ENCODE peak calls at places on chromosomes 4 and X, in nine cellular contexts. B is adrenal gland; S is choroid plexus epithelial cell; E is fibroblast of lung; H is BJ; M is CD8-positive, alpha-beta T cell; F is astrocyte; T is tibial artery; O is prostate gland. U is an unnamed sample.

GRCh38 chr4:170853422-170854021 is 763.8 kb upstream of the AADAT start:
- DNase-seq in B (peak; percentile 44), S (peak; percentile 78), E (peak; percentile 3), H (no peak), M (no peak), F (no peak), T (peak; percentile 55), O (peak; percentile 10), U (no peak)

GRCh38 chr4:83054928-83055327 is 19.9 kb downstream of the COPS4 start:
- DNase-seq in B (no peak), S (peak; percentile 59), E (peak; percentile 13), H (no peak), M (no peak), F (no peak), T (no peak), O (no peak), U (peak; percentile 60)

GRCh38 chr4:2849267-2850140 is 5.9 kb downstream of the ADD1 start:
- DNase-seq in B (no peak), S (peak; percentile 69), E (no peak), H (no peak), M (no peak), F (no peak), T (no peak), O (no peak), U (peak; percentile 68)

GRCh38 chr4:140037353-140038030 is 116.5 kb downstream of the MAML3 start:
- DNase-seq in B (no peak), S (peak; percentile 94), E (peak; percentile 97), H (peak; percentile 66), M (no peak), F (peak; percentile 97), T (no peak), O (no peak), U (peak; percentile 90)

GRCh38 chr4:102217345-102217744 is 127.9 kb downstream of the SLC39A8 start:
- DNase-seq in B (no peak), S (peak; percentile 7), E (no peak), H (no peak), M (no peak), F (no peak), T (no peak), O (peak; percentile 8), U (no peak)

GRCh38 chr4:10715135-10715534 is 30.6 kb upstream of the CLNK start:
- DNase-seq in B (no peak), S (no peak), E (no peak), H (no peak), M (no peak), F (no peak), T (no peak), O (no peak), U (no peak)

GRCh38 chr4:111494471-111494870 is 650.8 kb upstream of the FAM241A start:
- DNase-seq in B (no peak), S (peak; percentile 24), E (peak; percentile 89), H (no peak), M (no peak), F (peak; percentile 86), T (no peak), O (no peak), U (no peak)

GRCh38 chrX:135974279-135974856 is 580 bp upstream of the MMGT1 start:
- DNase-seq in B (peak; percentile 75), S (peak; percentile 80), E (peak; percentile 60), H (no peak), M (peak; percentile 65), F (peak; percentile 22), T (peak; percentile 85), O (peak; percentile 63), U (peak; percentile 78)

GRCh38 chr4:2535386-2536192 is 858 bp upstream of the FAM193A start:
- DNase-seq in B (peak; percentile 91), S (peak; percentile 37), E (peak; percentile 36), H (no peak), M (peak; percentile 20), F (peak; percentile 11), T (peak; percentile 76), O (peak; percentile 12), U (peak; percentile 72)

GRCh38 chrX:31036895-31037294 is 34.9 kb downstream of the FTHL17 start:
- DNase-seq in B (peak; percentile 65), S (peak; percentile 68), E (peak; percentile 45), H (no peak), M (no peak), F (peak; percentile 12), T (peak; percentile 64), O (peak; percentile 3), U (peak; percentile 34)

GRCh38 chr4:52566136-52567031 is 92.7 kb downstream of the USP46 start:
- DNase-seq in B (no peak), S (no peak), E (no peak), H (no peak), M (no peak), F (no peak), T (no peak), O (no peak), U (peak; percentile 29)

GRCh38 chrX:77346859-77347258 is 100.3 kb upstream of the FGF16 start:
- DNase-seq in B (no peak), S (no peak), E (no peak), H (no peak), M (no peak), F (no peak), T (no peak), O (no peak), U (no peak)

GRCh38 chr4:153233761-153234371 is 29.6 kb downstream of the TRIM2 start:
- DNase-seq in B (peak; percentile 51), S (peak; percentile 85), E (peak; percentile 97), H (peak; percentile 92), M (no peak), F (peak; percentile 97), T (no peak), O (peak; percentile 57), U (peak; percentile 92)

GRCh38 chrX:14228611-14229010 is 198.9 kb upstream of the GEMIN8 start:
- DNase-seq in B (no peak), S (no peak), E (peak; percentile 0), H (no peak), M (no peak), F (no peak), T (no peak), O (no peak), U (peak; percentile 50)

GRCh38 chr4:185879666-185880312 is 67.8 kb upstream of the SORBS2 start:
- DNase-seq in B (no peak), S (no peak), E (no peak), H (no peak), M (no peak), F (no peak), T (no peak), O (no peak), U (no peak)

GRCh38 chrX:13093489-13094140 is 49.2 kb upstream of the FAM9C start:
- DNase-seq in B (no peak), S (no peak), E (no peak), H (no peak), M (no peak), F (no peak), T (no peak), O (no peak), U (no peak)

GRCh38 chrX:13088155-13088485 is 43.7 kb upstream of the FAM9C start:
- DNase-seq in B (no peak), S (no peak), E (no peak), H (no peak), M (no peak), F (no peak), T (no peak), O (no peak), U (no peak)

GRCh38 chrX:13090261-13091110 is 46.1 kb upstream of the FAM9C start:
- DNase-seq in B (peak; percentile 24), S (peak; percentile 83), E (no peak), H (no peak), M (no peak), F (no peak), T (no peak), O (no peak), U (peak; percentile 45)

GRCh38 chrX:13092455-13092941 is 48.1 kb upstream of the FAM9C start:
- DNase-seq in B (peak; percentile 35), S (no peak), E (no peak), H (no peak), M (peak; percentile 57), F (no peak), T (no peak), O (no peak), U (no peak)

GRCh38 chrX:13091111-13091765 is 46.8 kb upstream of the FAM9C start:
- DNase-seq in B (no peak), S (peak; percentile 60), E (no peak), H (no peak), M (no peak), F (no peak), T (no peak), O (no peak), U (no peak)
- H3K4me3 ChIP-seq in B (no peak overlapping the region), S (no peak overlapping the region), E (no peak overlapping the region), H (no peak overlapping the region), M (peak overlapping the region; percentile 22), F (no peak overlapping the region), T (no peak overlapping the region), O (no peak overlapping the region), U (no peak overlapping the region)

DNA sequence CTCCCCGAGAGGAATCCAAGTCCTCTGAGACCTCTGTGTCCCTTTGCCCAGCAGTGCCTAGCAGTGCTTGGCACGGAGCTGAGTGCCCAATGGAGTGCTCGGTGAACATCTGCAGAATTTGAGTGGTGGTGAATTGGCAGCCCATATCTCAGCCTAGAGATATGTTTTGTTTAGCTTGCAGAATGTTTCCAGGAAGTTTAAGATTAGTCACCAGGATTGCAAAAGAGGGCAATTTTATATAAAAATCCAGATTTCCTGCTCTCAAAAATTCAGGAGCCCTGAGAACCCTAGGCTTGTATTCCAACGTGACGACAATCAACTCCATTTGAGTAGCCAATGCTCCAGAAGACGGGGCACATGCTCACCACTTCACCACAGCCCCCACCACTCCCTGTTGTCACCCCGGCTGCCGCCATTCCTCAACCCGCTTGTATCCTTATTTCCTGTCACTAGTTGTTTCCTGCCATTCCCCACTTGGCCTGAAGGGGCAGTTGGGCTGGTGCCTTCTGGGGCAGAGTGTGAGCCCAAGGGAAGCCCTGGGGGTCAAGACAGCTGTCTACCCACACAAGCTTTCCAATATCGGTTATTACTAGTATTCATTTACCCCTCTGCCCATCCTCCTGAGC is 116.9 kb downstream of the EFNB1 start:
- DNase-seq in B (no peak), S (peak; percentile 70), E (peak; percentile 58), H (no peak), M (no peak), F (peak; percentile 48), T (no peak), O (no peak), U (peak; percentile 25)
- TF ChIP-seq CTCF in B (no peak), S (peak; percentile 54), E (peak; percentile 54), H (peak; percentile 33), M (no peak), F (peak; percentile 22), T (no peak), O (no peak), U (peak; percentile 12)

DNA sequence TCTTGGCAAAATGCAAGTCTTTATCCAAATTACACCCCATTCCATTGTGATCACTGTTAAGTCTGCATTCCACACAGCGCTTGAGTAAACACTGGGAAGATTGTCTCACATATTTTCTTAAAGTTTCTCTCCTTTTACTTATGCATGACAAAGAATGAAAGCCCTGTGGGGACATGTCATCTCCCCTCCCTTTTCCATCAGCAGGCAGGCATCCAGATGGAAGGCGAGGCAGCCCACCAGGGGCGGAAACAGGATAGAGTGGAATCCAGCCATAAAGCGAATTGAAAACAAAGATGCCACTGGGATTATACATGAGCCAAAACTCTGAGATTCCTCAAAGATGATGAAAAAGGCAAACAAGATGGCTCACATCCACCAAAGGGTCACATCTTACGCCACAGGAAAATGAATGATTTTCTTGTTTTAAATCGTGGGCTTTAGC is 78.2 kb downstream of the AFAP1 start:
- DNase-seq in B (no peak), S (peak; percentile 90), E (peak; percentile 99), H (peak; percentile 96), M (no peak), F (peak; percentile 99), T (no peak), O (no peak), U (peak; percentile 89)
- H3K4me3 ChIP-seq in B (no peak overlapping the region), S (no peak overlapping the region), E (no peak overlapping the region), H (no peak overlapping the region), M (no peak overlapping the region), F (no peak overlapping the region), T (no peak overlapping the region), O (no peak overlapping the region), U (no peak overlapping the region)

GRCh38 chr4:75048208-75048879 is 115.4 kb downstream of the PARM1 start:
- DNase-seq in B (no peak), S (no peak), E (no peak), H (no peak), M (no peak), F (no peak), T (no peak), O (no peak), U (no peak)
- TF ChIP-seq CTCF in B (no peak), S (no peak), E (peak; percentile 19), H (peak; percentile 5), M (no peak), F (no peak), T (no peak), O (no peak), U (no peak)